ENCODE peak calls at places on chromosomes 7 and 10, in ten cellular contexts. One of them, this sample, is unnamed.

GRCh38 chr7:27822245-27822644 is 82.3 kb downstream of the TAX1BP1 start:
- DNase-seq in SK-N-SH: no peak
- DNase-seq in HL-60: no peak
- DNase-seq in endothelial cell of umbilical vein: no peak
- DNase-seq in HCT116: no peak
- DNase-seq in Panc1: no peak
- DNase-seq in K562: no peak
- DNase-seq in sigmoid colon: no peak
- DNase-seq in GM23338: no peak
- DNase-seq in HepG2: no peak
- DNase-seq in this sample: no peak

GRCh38 chr7:143954163-143954894 is at the start of gene OR2F1:
- DNase-seq in sigmoid colon: no peak
- DNase-seq in HepG2: no peak
- DNase-seq in K562: no peak
- DNase-seq in HL-60: no peak
- DNase-seq in GM23338: no peak
- DNase-seq in Panc1: no peak
- DNase-seq in SK-N-SH: no peak
- DNase-seq in endothelial cell of umbilical vein: no peak
- DNase-seq in HCT116: no peak
- DNase-seq in this sample: no peak

GRCh38 chr7:30465342-30466170 is 13.0 kb downstream of the NOD1 start:
- DNase-seq in K562: no peak
- DNase-seq in HL-60: peak; percentile 22
- DNase-seq in endothelial cell of umbilical vein: peak; percentile 28
- DNase-seq in GM23338: no peak
- DNase-seq in sigmoid colon: peak; percentile 68
- DNase-seq in SK-N-SH: no peak
- DNase-seq in HCT116: no peak
- DNase-seq in HepG2: no peak
- DNase-seq in Panc1: no peak
- DNase-seq in this sample: no peak

GRCh38 chr10:33370434-33370930 is 36.0 kb upstream of the NRP1 start:
- DNase-seq in K562: no peak
- DNase-seq in HepG2: no peak
- DNase-seq in Panc1: no peak
- DNase-seq in SK-N-SH: no peak
- DNase-seq in GM23338: no peak
- DNase-seq in endothelial cell of umbilical vein: no peak
- DNase-seq in HL-60: no peak
- DNase-seq in HCT116: no peak
- DNase-seq in sigmoid colon: no peak
- DNase-seq in this sample: no peak

GRCh38 chr7:71795373-71795772 is 616.8 kb downstream of the CALN1 start:
- DNase-seq in HL-60: no peak
- DNase-seq in Panc1: no peak
- DNase-seq in GM23338: no peak
- DNase-seq in endothelial cell of umbilical vein: no peak
- DNase-seq in HCT116: no peak
- DNase-seq in K562: no peak
- DNase-seq in sigmoid colon: no peak
- DNase-seq in SK-N-SH: no peak
- DNase-seq in HepG2: no peak
- DNase-seq in this sample: no peak

GRCh38 chr7:149714081-149714909 is 59.1 kb downstream of the ZNF467 start:
- DNase-seq in HepG2: peak; percentile 75
- DNase-seq in SK-N-SH: peak; percentile 100
- DNase-seq in HCT116: no peak
- DNase-seq in sigmoid colon: peak; percentile 94
- DNase-seq in endothelial cell of umbilical vein: peak; percentile 78
- DNase-seq in K562: peak; percentile 100
- DNase-seq in HL-60: peak; percentile 78
- DNase-seq in Panc1: no peak
- DNase-seq in GM23338: peak; percentile 95
- DNase-seq in this sample: peak; percentile 77

GRCh38 chr7:29921404-29922010 is 68.1 kb downstream of the SCRN1 start:
- DNase-seq in HepG2: peak; percentile 52
- DNase-seq in sigmoid colon: no peak
- DNase-seq in SK-N-SH: peak; percentile 81
- DNase-seq in K562: peak; percentile 80
- DNase-seq in Panc1: peak; percentile 59
- DNase-seq in GM23338: peak; percentile 86
- DNase-seq in HL-60: peak; percentile 55
- DNase-seq in HCT116: peak; percentile 46
- DNase-seq in endothelial cell of umbilical vein: peak; percentile 76
- DNase-seq in this sample: no peak

GRCh38 chr7:18202315-18203045 is 174.8 kb upstream of the PRPS1L1 start:
- DNase-seq in K562: no peak
- DNase-seq in endothelial cell of umbilical vein: no peak
- DNase-seq in SK-N-SH: no peak
- DNase-seq in HL-60: no peak
- DNase-seq in HepG2: no peak
- DNase-seq in HCT116: no peak
- DNase-seq in sigmoid colon: no peak
- DNase-seq in Panc1: no peak
- DNase-seq in GM23338: no peak
- DNase-seq in this sample: no peak

GRCh38 chr7:21125297-21125696 is 302.6 kb upstream of the SP4 start:
- DNase-seq in GM23338: peak; percentile 76
- DNase-seq in Panc1: no peak
- DNase-seq in SK-N-SH: no peak
- DNase-seq in HCT116: no peak
- DNase-seq in endothelial cell of umbilical vein: no peak
- DNase-seq in HL-60: no peak
- DNase-seq in K562: no peak
- DNase-seq in HepG2: no peak
- DNase-seq in sigmoid colon: no peak
- DNase-seq in this sample: no peak

GRCh38 chr7:141700291-141700847 is 1.6 kb downstream of the DENND11 start:
- DNase-seq in SK-N-SH: no peak
- DNase-seq in Panc1: no peak
- DNase-seq in HepG2: no peak
- DNase-seq in GM23338: no peak
- DNase-seq in HL-60: no peak
- DNase-seq in sigmoid colon: no peak
- DNase-seq in HCT116: no peak
- DNase-seq in endothelial cell of umbilical vein: no peak
- DNase-seq in K562: no peak
- DNase-seq in this sample: no peak

GRCh38 chr7:141701489-141702046 is 398 bp downstream of the DENND11 start:
- DNase-seq in HCT116: no peak
- DNase-seq in K562: peak; percentile 71
- DNase-seq in SK-N-SH: peak; percentile 89
- DNase-seq in sigmoid colon: peak; percentile 70
- DNase-seq in GM23338: peak; percentile 78
- DNase-seq in HepG2: no peak
- DNase-seq in Panc1: no peak
- DNase-seq in HL-60: peak; percentile 29
- DNase-seq in endothelial cell of umbilical vein: peak; percentile 43
- DNase-seq in this sample: no peak

GRCh38 chr7:141702047-141702567 is at the start of gene DENND11:
- DNase-seq in sigmoid colon: no peak
- DNase-seq in HL-60: peak; percentile 4
- DNase-seq in SK-N-SH: peak; percentile 97
- DNase-seq in K562: peak; percentile 82
- DNase-seq in HepG2: no peak
- DNase-seq in GM23338: peak; percentile 56
- DNase-seq in Panc1: no peak
- DNase-seq in HCT116: no peak
- DNase-seq in endothelial cell of umbilical vein: peak; percentile 47
- DNase-seq in this sample: no peak

GRCh38 chr7:141699860-141700259 is 2.1 kb downstream of the DENND11 start:
- DNase-seq in K562: no peak
- DNase-seq in HL-60: no peak
- DNase-seq in HepG2: no peak
- DNase-seq in Panc1: no peak
- DNase-seq in GM23338: no peak
- DNase-seq in SK-N-SH: no peak
- DNase-seq in endothelial cell of umbilical vein: no peak
- DNase-seq in sigmoid colon: no peak
- DNase-seq in HCT116: no peak
- DNase-seq in this sample: no peak

DNA sequence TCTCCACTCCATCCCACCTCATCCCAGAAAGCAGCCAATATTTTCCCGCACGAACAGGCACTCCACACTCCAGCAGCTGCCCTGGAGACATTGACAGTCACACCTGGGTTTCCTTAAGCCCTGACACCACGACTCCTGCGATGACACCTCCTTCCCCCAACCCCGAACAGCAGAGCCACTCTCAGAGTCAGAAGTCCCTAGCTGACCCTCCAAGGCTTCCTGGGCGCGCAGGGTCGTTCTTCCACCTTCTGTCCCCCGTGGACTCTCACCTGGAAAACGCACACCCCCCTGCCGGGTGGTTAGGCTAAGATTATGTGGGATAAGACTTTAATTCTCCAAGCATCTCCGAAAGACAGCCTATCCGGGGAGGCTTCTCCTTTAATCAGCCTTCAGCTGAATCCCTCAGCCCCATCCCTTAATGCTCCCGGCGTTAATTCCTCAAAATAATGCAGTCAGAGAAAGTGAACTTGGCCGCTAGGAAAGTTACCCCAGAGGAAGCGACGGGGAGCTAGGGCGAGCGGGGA is 1.1 kb downstream of the DENND11 start:
- DNase-seq in SK-N-SH: peak; percentile 36
- DNase-seq in Panc1: no peak
- DNase-seq in endothelial cell of umbilical vein: no peak
- DNase-seq in GM23338: peak; percentile 65
- DNase-seq in HCT116: no peak
- DNase-seq in K562: no peak
- DNase-seq in sigmoid colon: no peak
- DNase-seq in HepG2: no peak
- DNase-seq in HL-60: no peak
- DNase-seq in this sample: no peak
- H3K4me3 ChIP-seq in SK-N-SH: peak overlapping the region; percentile 81
- H3K4me3 ChIP-seq in Panc1: peak overlapping the region; percentile 59
- H3K4me3 ChIP-seq in endothelial cell of umbilical vein: peak overlapping the region; percentile 84
- H3K4me3 ChIP-seq in GM23338: peak overlapping the region; percentile 93
- H3K4me3 ChIP-seq in HCT116: peak overlapping the region; percentile 0
- H3K4me3 ChIP-seq in K562: no peak overlapping the region
- H3K4me3 ChIP-seq in sigmoid colon: peak overlapping the region; percentile 75
- H3K4me3 ChIP-seq in HepG2: peak overlapping the region; percentile 46
- H3K4me3 ChIP-seq in HL-60: no peak overlapping the region
- H3K4me3 ChIP-seq in this sample: peak overlapping the region; percentile 84

GRCh38 chr10:119598397-119598796 is 1.6 kb upstream of the TIAL1 start:
- DNase-seq in GM23338: no peak
- DNase-seq in HepG2: no peak
- DNase-seq in endothelial cell of umbilical vein: no peak
- DNase-seq in Panc1: no peak
- DNase-seq in K562: no peak
- DNase-seq in SK-N-SH: no peak
- DNase-seq in HL-60: no peak
- DNase-seq in HCT116: no peak
- DNase-seq in sigmoid colon: no peak
- DNase-seq in this sample: no peak
- TF ChIP-seq POLR2AphosphoS5 in GM23338: no peak
- TF ChIP-seq POLR2AphosphoS5 in HepG2: no peak
- TF ChIP-seq POLR2AphosphoS5 in endothelial cell of umbilical vein: no peak
- TF ChIP-seq POLR2AphosphoS5 in Panc1: no peak
- TF ChIP-seq POLR2AphosphoS5 in K562: no peak
- TF ChIP-seq POLR2AphosphoS5 in SK-N-SH: no peak
- TF ChIP-seq POLR2AphosphoS5 in HL-60: no peak
- TF ChIP-seq POLR2AphosphoS5 in HCT116: no peak
- TF ChIP-seq POLR2AphosphoS5 in sigmoid colon: no peak
- TF ChIP-seq POLR2AphosphoS5 in this sample: no peak

GRCh38 chr7:23353172-23353571 is 54.0 kb downstream of the MALSU1 start:
- DNase-seq in sigmoid colon: no peak
- DNase-seq in HepG2: no peak
- DNase-seq in HCT116: no peak
- DNase-seq in GM23338: no peak
- DNase-seq in endothelial cell of umbilical vein: no peak
- DNase-seq in HL-60: no peak
- DNase-seq in Panc1: no peak
- DNase-seq in SK-N-SH: no peak
- DNase-seq in K562: no peak
- DNase-seq in this sample: no peak
- H3K27ac ChIP-seq in sigmoid colon: no peak overlapping the region
- H3K27ac ChIP-seq in HepG2: no peak overlapping the region
- H3K27ac ChIP-seq in HCT116: peak overlapping the region; percentile 92
- H3K27ac ChIP-seq in GM23338: no peak overlapping the region
- H3K27ac ChIP-seq in endothelial cell of umbilical vein: no peak overlapping the region
- H3K27ac ChIP-seq in HL-60: no peak overlapping the region
- H3K27ac ChIP-seq in Panc1: peak overlapping the region; percentile 79
- H3K27ac ChIP-seq in SK-N-SH: no peak overlapping the region
- H3K27ac ChIP-seq in K562: no peak overlapping the region
- H3K27ac ChIP-seq in this sample: no peak overlapping the region

GRCh38 chr7:101936612-101937231 is 119.3 kb downstream of the CUX1 start:
- DNase-seq in HepG2: no peak
- DNase-seq in endothelial cell of umbilical vein: peak; percentile 34
- DNase-seq in GM23338: peak; percentile 87
- DNase-seq in Panc1: no peak
- DNase-seq in SK-N-SH: no peak
- DNase-seq in K562: no peak
- DNase-seq in HL-60: no peak
- DNase-seq in HCT116: no peak
- DNase-seq in sigmoid colon: peak; percentile 87
- DNase-seq in this sample: no peak
- H3K4me3 ChIP-seq in HepG2: no peak overlapping the region
- H3K4me3 ChIP-seq in endothelial cell of umbilical vein: peak overlapping the region; percentile 17
- H3K4me3 ChIP-seq in GM23338: peak overlapping the region; percentile 48
- H3K4me3 ChIP-seq in Panc1: no peak overlapping the region
- H3K4me3 ChIP-seq in SK-N-SH: no peak overlapping the region
- H3K4me3 ChIP-seq in K562: no peak overlapping the region
- H3K4me3 ChIP-seq in HL-60: no peak overlapping the region
- H3K4me3 ChIP-seq in HCT116: no peak overlapping the region
- H3K4me3 ChIP-seq in sigmoid colon: peak overlapping the region; percentile 27
- H3K4me3 ChIP-seq in this sample: peak overlapping the region; percentile 50

GRCh38 chr10:5293691-5294550 is 70.8 kb upstream of the UCN3 start:
- DNase-seq in HCT116: peak; percentile 54
- DNase-seq in Panc1: no peak
- DNase-seq in GM23338: peak; percentile 95
- DNase-seq in HL-60: peak; percentile 76
- DNase-seq in HepG2: peak; percentile 68
- DNase-seq in endothelial cell of umbilical vein: peak; percentile 44
- DNase-seq in K562: peak; percentile 20
- DNase-seq in SK-N-SH: peak; percentile 45
- DNase-seq in sigmoid colon: no peak
- DNase-seq in this sample: no peak

GRCh38 chr10:5292196-5292735 is 72.5 kb upstream of the UCN3 start:
- DNase-seq in HCT116: no peak
- DNase-seq in SK-N-SH: no peak
- DNase-seq in endothelial cell of umbilical vein: no peak
- DNase-seq in HL-60: peak; percentile 35
- DNase-seq in sigmoid colon: no peak
- DNase-seq in GM23338: no peak
- DNase-seq in Panc1: no peak
- DNase-seq in HepG2: no peak
- DNase-seq in K562: no peak
- DNase-seq in this sample: no peak

GRCh38 chr10:5288359-5288758 is 76.4 kb upstream of the UCN3 start:
- DNase-seq in HepG2: no peak
- DNase-seq in HCT116: no peak
- DNase-seq in HL-60: no peak
- DNase-seq in SK-N-SH: no peak
- DNase-seq in endothelial cell of umbilical vein: no peak
- DNase-seq in GM23338: no peak
- DNase-seq in Panc1: no peak
- DNase-seq in sigmoid colon: no peak
- DNase-seq in K562: no peak
- DNase-seq in this sample: no peak

GRCh38 chr10:5297466-5297865 is 67.3 kb upstream of the UCN3 start:
- DNase-seq in HCT116: no peak
- DNase-seq in GM23338: no peak
- DNase-seq in SK-N-SH: no peak
- DNase-seq in HL-60: peak; percentile 68
- DNase-seq in K562: no peak
- DNase-seq in sigmoid colon: peak; percentile 75
- DNase-seq in HepG2: no peak
- DNase-seq in endothelial cell of umbilical vein: peak; percentile 24
- DNase-seq in Panc1: no peak
- DNase-seq in this sample: no peak

GRCh38 chr10:5291501-5292195 is 73.1 kb upstream of the UCN3 start:
- DNase-seq in HepG2: peak; percentile 38
- DNase-seq in HCT116: peak; percentile 31
- DNase-seq in GM23338: no peak
- DNase-seq in K562: peak; percentile 27
- DNase-seq in Panc1: no peak
- DNase-seq in endothelial cell of umbilical vein: peak; percentile 79
- DNase-seq in HL-60: peak; percentile 84
- DNase-seq in sigmoid colon: peak; percentile 78
- DNase-seq in SK-N-SH: no peak
- DNase-seq in this sample: no peak
- TF ChIP-seq POLR2AphosphoS5 in HepG2: no peak
- TF ChIP-seq POLR2AphosphoS5 in HCT116: no peak
- TF ChIP-seq POLR2AphosphoS5 in GM23338: no peak
- TF ChIP-seq POLR2AphosphoS5 in K562: no peak
- TF ChIP-seq POLR2AphosphoS5 in Panc1: no peak
- TF ChIP-seq POLR2AphosphoS5 in endothelial cell of umbilical vein: peak; percentile 21
- TF ChIP-seq POLR2AphosphoS5 in HL-60: peak; percentile 13
- TF ChIP-seq POLR2AphosphoS5 in sigmoid colon: no peak
- TF ChIP-seq POLR2AphosphoS5 in SK-N-SH: no peak
- TF ChIP-seq POLR2AphosphoS5 in this sample: peak; percentile 72

This sample was measured in breast epithelium.